ENCODE peak calls at places on chromosomes 3 and 15, in four cellular contexts. Q, V, X and G are unnamed samples.

GRCh38 chr3:30626443-30627181 is 20.2 kb downstream of the TGFBR2 start:
- DNase-seq in V (peak; percentile 85), Q (no peak), X (no peak), G (no peak)

GRCh38 chr3:111590096-111590491 is 5.1 kb downstream of the ZBED2 start:
- DNase-seq in V (no peak), X (no peak), Q (no peak), G (no peak)

GRCh38 chr15:67906382-67906781 is 66.5 kb upstream of the RNU6-1 start:
- DNase-seq in V (no peak), Q (no peak), X (no peak), G (no peak)

GRCh38 chr3:62888180-62888579 is 13.0 kb upstream of the CADPS start:
- DNase-seq in X (no peak), V (no peak), Q (no peak), G (no peak)

GRCh38 chr3:156633335-156633734 is 41.1 kb upstream of the TIPARP start:
- DNase-seq in X (peak; percentile 77), V (peak; percentile 95), Q (no peak), G (no peak)

GRCh38 chr3:64254443-64254842 is 29.2 kb upstream of the PRICKLE2 start:
- DNase-seq in X (no peak), V (no peak), Q (no peak), G (no peak)

GRCh38 chr15:40939909-40940801 is 11.0 kb downstream of the DLL4 start:
- DNase-seq in V (no peak), X (no peak), Q (no peak), G (no peak)

GRCh38 chr3:63611382-63611781 is 41.1 kb upstream of the SNTN start:
- DNase-seq in V (no peak), Q (no peak), X (no peak), G (no peak)

GRCh38 chr15:39804026-39804425 is 21.4 kb upstream of the FSIP1 start:
- DNase-seq in X (no peak), V (peak; percentile 26), Q (no peak), G (no peak)

GRCh38 chr3:140850210-140850955 is 91.3 kb upstream of the SLC25A36 start:
- DNase-seq in Q (no peak), X (no peak), V (peak; percentile 29), G (no peak)
- H3K4me1 ChIP-seq in Q (no peaks in the 10 kb centered on the region), X (no peaks in the 10 kb centered on the region), V (no peaks in the 10 kb centered on the region), G (no peaks in the 10 kb centered on the region)

GRCh38 chr15:31172606-31173005 is 71.1 kb upstream of the TRPM1 start:
- DNase-seq in Q (no peak), X (no peak), V (no peak), G (peak; percentile 31)
- H3K27ac ChIP-seq in Q (no peak overlapping the region), X (no peak overlapping the region), V (no peak overlapping the region), G (no peak overlapping the region)

DNA sequence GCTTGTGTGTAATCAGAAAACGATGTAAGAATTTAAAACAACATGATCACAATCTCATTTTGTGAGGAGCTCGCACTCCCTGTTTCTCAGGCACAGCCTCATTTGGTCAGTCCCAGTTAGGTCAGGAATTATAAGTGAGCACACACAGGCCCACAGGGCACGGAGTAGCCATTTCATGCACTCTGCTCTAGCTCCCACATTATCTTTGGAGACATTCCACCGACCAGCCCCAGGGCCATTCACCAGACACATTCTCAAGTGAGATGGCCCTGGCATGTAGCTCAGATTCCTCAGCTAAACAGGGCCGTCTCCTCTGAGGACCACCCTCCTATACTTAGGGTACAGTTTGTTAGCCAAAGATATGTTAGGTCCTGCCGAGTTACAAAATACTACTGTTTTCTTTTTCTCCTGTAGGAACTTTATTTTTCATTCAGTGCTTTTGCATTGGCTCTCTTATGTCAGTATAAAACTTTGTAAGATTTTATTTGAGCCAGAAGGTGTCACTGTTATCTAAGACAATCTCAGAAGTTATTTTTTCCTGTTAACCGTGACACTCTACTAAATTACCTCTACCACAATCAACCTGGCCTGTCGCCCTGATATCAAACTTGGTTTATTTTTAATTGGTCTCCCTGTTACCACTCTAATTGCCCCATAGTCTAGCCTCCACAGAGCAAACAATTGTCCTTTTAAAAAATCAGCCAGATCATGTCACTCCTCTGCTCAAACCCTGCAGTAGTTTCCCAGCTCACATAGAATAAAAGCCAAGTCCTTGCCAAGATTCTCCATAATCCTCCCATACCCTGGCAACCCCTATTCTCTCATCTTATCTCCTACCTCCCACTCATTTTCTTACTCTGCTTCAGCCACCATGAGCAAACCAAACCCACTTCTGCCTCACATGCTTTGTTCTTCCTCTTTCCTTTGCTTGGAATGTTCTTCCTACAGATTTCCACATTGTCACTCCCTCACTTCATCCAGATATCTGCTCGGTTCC is 105.7 kb downstream of the PPP2R3A start:
- DNase-seq in Q (peak; percentile 59), X (peak; percentile 64), V (peak; percentile 32), G (no peak)
- TF ChIP-seq CTCF in Q (no peak), X (peak; percentile 27), V (peak; percentile 17), G (no peak)

GRCh38 chr15:29917600-29918597 is 95.6 kb upstream of the TJP1 start:
- DNase-seq in X (no peak), Q (no peak), V (no peak), G (no peak)

GRCh38 chr15:29922191-29922590 is 99.9 kb upstream of the TJP1 start:
- DNase-seq in X (no peak), V (no peak), Q (no peak), G (no peak)

GRCh38 chr15:29920515-29920914 is 98.2 kb upstream of the TJP1 start:
- DNase-seq in X (no peak), V (peak; percentile 47), Q (peak; percentile 83), G (no peak)

GRCh38 chr15:29921130-29921601 is 98.9 kb upstream of the TJP1 start:
- DNase-seq in X (no peak), V (no peak), Q (peak; percentile 39), G (no peak)

DNA sequence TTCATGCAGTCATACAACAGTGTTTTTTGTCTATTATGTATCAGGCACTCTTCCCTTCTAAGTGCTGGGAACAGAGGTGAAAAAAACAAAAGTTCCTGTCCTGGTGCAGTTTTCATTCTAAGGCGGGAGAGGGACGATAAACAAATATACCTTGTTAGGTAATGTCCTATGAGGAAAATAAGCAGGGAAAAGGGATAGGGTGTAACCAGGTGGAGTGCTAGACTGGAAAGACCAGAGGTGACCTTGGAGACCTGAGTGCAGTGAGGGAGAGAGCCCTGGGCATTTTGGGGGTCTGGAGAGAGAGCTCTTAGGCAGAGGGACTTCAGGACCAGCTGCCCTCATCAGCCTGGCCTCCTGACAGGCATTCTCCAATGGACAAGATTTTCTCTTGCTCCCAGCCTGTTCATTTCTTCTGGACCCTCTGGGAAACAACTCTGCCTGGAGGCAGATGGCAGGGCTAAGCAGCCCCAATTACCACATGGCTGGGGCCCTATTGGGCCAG is 97.2 kb upstream of the TJP1 start:
- DNase-seq in Q (no peak), X (no peak), V (no peak), G (no peak)
- H3K4me1 ChIP-seq in Q (no peaks in the 10 kb centered on the region), X (no peaks in the 10 kb centered on the region), V (peaks cover 31% of the 10 kb centered on the region), G (no peaks in the 10 kb centered on the region)

DNA sequence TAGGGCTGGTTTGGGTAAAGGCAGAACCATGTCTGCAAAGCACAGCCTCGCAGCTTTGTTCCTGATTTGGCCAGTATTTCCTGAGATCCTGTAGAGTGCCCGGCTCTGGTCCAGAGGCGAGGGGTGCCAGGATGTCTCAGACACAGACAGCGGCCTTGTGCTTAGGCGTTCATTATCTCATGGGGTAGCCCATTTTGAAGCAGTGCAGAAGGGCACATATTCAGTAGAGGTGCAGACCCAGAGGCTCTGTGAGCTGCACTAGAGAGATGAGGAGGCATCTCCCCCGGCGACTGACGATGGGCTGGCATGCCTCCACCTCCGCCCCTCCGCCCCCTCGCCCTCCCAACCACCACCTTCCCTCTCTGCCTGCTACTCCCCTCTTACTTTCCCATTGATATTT is 170.3 kb downstream of the CHDH start:
- DNase-seq in Q (no peak), X (no peak), V (no peak), G (no peak)
- H3K27ac ChIP-seq in Q (no peak overlapping the region), X (no peak overlapping the region), V (no peak overlapping the region), G (no peak overlapping the region)